ENCODE peak calls at places on chromosomes 4 and X, in five cellular contexts. W, Y, K, H and V are unnamed samples.

GRCh38 chr4:188727746-188728145 is 588.5 kb downstream of the TRIML1 start:
- DNase-seq in W (no peak), Y (no peak), K (no peak), H (no peak), V (no peak)

GRCh38 chr4:172232966-172233365 is 419.8 kb downstream of the GALNTL6 start:
- DNase-seq in W (peak; percentile 7), Y (no peak), K (no peak), H (no peak), V (no peak)

GRCh38 chr4:153781717-153782416 is 7.0 kb downstream of the SFRP2 start:
- DNase-seq in W (no peak), Y (no peak), K (no peak), H (no peak), V (no peak)

GRCh38 chrX:95076449-95076848 is 1402.4 kb downstream of the FAM133A start:
- DNase-seq in W (no peak), Y (no peak), K (no peak), H (no peak), V (no peak)

GRCh38 chrX:71885099-71885498 is 25.5 kb upstream of the NHSL2 start:
- DNase-seq in W (no peak), Y (no peak), K (no peak), H (no peak), V (no peak)

GRCh38 chrX:119990995-119991787 is 47.6 kb upstream of the NKAP start:
- DNase-seq in W (no peak), Y (no peak), K (peak; percentile 41), H (no peak), V (no peak)

GRCh38 chr4:121668368-121669162 is 28.2 kb downstream of the ANXA5 start:
- DNase-seq in W (no peak), Y (no peak), K (no peak), H (no peak), V (no peak)

GRCh38 chrX:17549005-17549685 is 174.1 kb downstream of the NHS start:
- DNase-seq in W (no peak), Y (no peak), K (no peak), H (no peak), V (no peak)

GRCh38 chr4:152256996-152257395 is 278.9 kb downstream of the FBXW7 start:
- DNase-seq in W (no peak), Y (no peak), K (no peak), H (no peak), V (no peak)

GRCh38 chrX:133364201-133364600 is 51.1 kb downstream of the GPC4 start:
- DNase-seq in W (no peak), Y (no peak), K (no peak), H (no peak), V (no peak)

GRCh38 chr4:152946460-152946859 is 10.3 kb downstream of the FHDC1 start:
- DNase-seq in W (no peak), Y (no peak), K (no peak), H (no peak), V (no peak)

GRCh38 chrX:126824596-126824995 is 5.1 kb downstream of the PRR32 start:
- DNase-seq in W (no peak), Y (no peak), K (no peak), H (no peak), V (no peak)

GRCh38 chr4:42608551-42608950 is 48.4 kb downstream of the ATP8A1 start:
- DNase-seq in W (no peak), Y (no peak), K (no peak), H (no peak), V (no peak)

GRCh38 chr4:123924536-123924935 is 527.9 kb downstream of the SPRY1 start:
- DNase-seq in W (no peak), Y (no peak), K (no peak), H (no peak), V (no peak)

GRCh38 chr4:2253160-2254084 is 8.5 kb downstream of the MXD4 start:
- DNase-seq in W (no peak), Y (peak; percentile 3), K (peak; percentile 42), H (no peak), V (no peak)

GRCh38 chr4:8589831-8590545 is 2.6 kb upstream of the CPZ start:
- DNase-seq in W (no peak), Y (no peak), K (no peak), H (no peak), V (no peak)

GRCh38 chr4:7783560-7783959 is 156.1 kb downstream of the AFAP1 start:
- DNase-seq in W (no peak), Y (no peak), K (no peak), H (no peak), V (no peak)

GRCh38 chr4:170662250-170662649 is 572.5 kb upstream of the AADAT start:
- DNase-seq in W (no peak), Y (no peak), K (no peak), H (no peak), V (no peak)

GRCh38 chrX:137033774-137034507 is at the start of gene GPR101:
- DNase-seq in W (no peak), Y (no peak), K (no peak), H (no peak), V (no peak)

GRCh38 chr4:170491981-170492380 is 402.2 kb upstream of the AADAT start:
- DNase-seq in W (no peak), Y (no peak), K (no peak), H (no peak), V (no peak)

GRCh38 chr4:26099967-26100366 is 185.9 kb downstream of the SMIM20 start:
- DNase-seq in W (no peak), Y (no peak), K (no peak), H (no peak), V (no peak)

GRCh38 chr4:181821039-181822004 is 421.9 kb upstream of the TENM3 start:
- DNase-seq in W (no peak), Y (no peak), K (no peak), H (no peak), V (no peak)

GRCh38 chr4:6183740-6184139 is 16.6 kb downstream of the JAKMIP1 start:
- DNase-seq in W (no peak), Y (no peak), K (no peak), H (no peak), V (no peak)

GRCh38 chr4:24248674-24249644 is 335.4 kb downstream of the DHX15 start:
- DNase-seq in W (no peak), Y (peak; percentile 51), K (no peak), H (no peak), V (no peak)

GRCh38 chr4:45554423-45554822 is 569.4 kb downstream of the GABRG1 start:
- DNase-seq in W (no peak), Y (no peak), K (no peak), H (no peak), V (no peak)

GRCh38 chrX:154980330-154981115 is 42.0 kb downstream of the F8 start:
- DNase-seq in W (no peak), Y (peak; percentile 74), K (peak; percentile 82), H (peak; percentile 69), V (peak; percentile 75)

GRCh38 chr4:145271194-145271593 is 90.8 kb upstream of the OTUD4 start:
- DNase-seq in W (no peak), Y (no peak), K (no peak), H (no peak), V (no peak)

GRCh38 chrX:34381241-34381640 is 249.1 kb upstream of the FAM47A start:
- DNase-seq in W (no peak), Y (no peak), K (no peak), H (no peak), V (no peak)

GRCh38 chr4:127623755-127624087 is 9.0 kb upstream of the INTU start:
- DNase-seq in W (no peak), Y (no peak), K (no peak), H (no peak), V (no peak)